ENCODE peak calls at places on chromosomes 3 and 15, in four cellular contexts. S is HCT116, W is K562, K is HepG2. P is an unnamed sample.
A peak's percentile ranks its signal among the peaks of the same experiment; 100 is the strongest.

GRCh38 chr15:72156928-72157327 is 38.7 kb downstream of the SENP8 start:
- DNase-seq in S (no peak), W (no peak), K (no peak), P (no peak)

GRCh38 chr15:79282371-79283251 is at the start of gene ANKRD34C:
- DNase-seq in S (no peak), W (no peak), K (no peak), P (no peak)

GRCh38 chr3:158659454-158660237 is 12.8 kb downstream of the LXN start:
- DNase-seq in S (peak; percentile 33), W (peak; percentile 58), K (peak; percentile 45), P (peak; percentile 46)

GRCh38 chr3:5017953-5018531 is 38.8 kb downstream of the BHLHE40 start:
- DNase-seq in S (no peak), W (peak; percentile 52), K (no peak), P (no peak)

GRCh38 chr3:7630351-7630911 is 769.5 kb downstream of the GRM7 start:
- DNase-seq in S (no peak), W (no peak), K (no peak), P (no peak)

GRCh38 chr3:23576379-23576959 is 229.3 kb upstream of the UBE2E1 start:
- DNase-seq in S (no peak), W (no peak), K (no peak), P (peak; percentile 56)

GRCh38 chr3:139758654-139759291 is 81.0 kb upstream of the NMNAT3 start:
- DNase-seq in S (no peak), W (no peak), K (no peak), P (no peak)

GRCh38 chr15:68256675-68257450 is 20.7 kb upstream of the FEM1B start:
- DNase-seq in S (no peak), W (no peak), K (peak; percentile 56), P (no peak)

GRCh38 chr3:42053476-42053875 is 37.7 kb upstream of the TRAK1 start:
- DNase-seq in S (no peak), W (no peak), K (no peak), P (no peak)

GRCh38 chr15:85766007-85766831 is 28.5 kb downstream of the KLHL25 start:
- DNase-seq in S (no peak), W (no peak), K (no peak), P (no peak)

GRCh38 chr3:120182613-120183524 is 88.6 kb upstream of the GSK3B start:
- DNase-seq in S (peak; percentile 26), W (no peak), K (no peak), P (no peak)

GRCh38 chr15:101063891-101064794 is 145.0 kb downstream of the LRRK1 start:
- DNase-seq in S (no peak), W (no peak), K (peak; percentile 58), P (no peak)

GRCh38 chr3:105780114-105780513 is 88.7 kb downstream of the CBLB start:
- DNase-seq in S (no peak), W (no peak), K (no peak), P (no peak)

GRCh38 chr3:115916866-115917265 is 293.6 kb downstream of the GAP43 start:
- DNase-seq in S (no peak), W (no peak), K (no peak), P (no peak)

GRCh38 chr15:78640527-78640839 is 527 bp downstream of the CHRNB4 start:
- DNase-seq in S (no peak), W (no peak), K (no peak), P (no peak)

GRCh38 chr3:82610236-82610635 is 848.8 kb upstream of the GBE1 start:
- DNase-seq in S (no peak), W (no peak), K (no peak), P (no peak)

GRCh38 chr3:186024210-186024609 is 84.7 kb downstream of the ETV5 start:
- DNase-seq in S (no peak), W (no peak), K (no peak), P (no peak)

GRCh38 chr3:37862219-37862711 is 585 bp downstream of the CTDSPL start:
- DNase-seq in S (no peak), W (peak; percentile 78), K (no peak), P (no peak)

GRCh38 chr3:80285370-80285769 is 517.6 kb upstream of the ROBO1 start:
- DNase-seq in S (no peak), W (no peak), K (no peak), P (no peak)

GRCh38 chr3:146189519-146190173 is 28.7 kb upstream of the PLOD2 start:
- DNase-seq in S (peak; percentile 47), W (peak; percentile 41), K (peak; percentile 49), P (peak; percentile 55)

GRCh38 chr3:49788056-49788455 is 1.7 kb upstream of the IP6K1 start:
- DNase-seq in S (no peak), W (no peak), K (no peak), P (no peak)

GRCh38 chr15:74815121-74815933 is 2.7 kb downstream of the LMAN1L start:
- DNase-seq in S (no peak), W (no peak), K (no peak), P (no peak)

GRCh38 chr15:96693515-96693914 is 363.0 kb downstream of the NR2F2 start:
- DNase-seq in S (no peak), W (no peak), K (no peak), P (no peak)

GRCh38 chr3:59754456-59754855 is 704.6 kb upstream of the CFAP20DC start:
- DNase-seq in S (no peak), W (no peak), K (no peak), P (no peak)

GRCh38 chr15:91469627-91470567 is 369.8 kb downstream of the SV2B start:
- DNase-seq in S (no peak), W (peak; percentile 44), K (no peak), P (no peak)

GRCh38 chr15:29056839-29057450 is 171.2 kb downstream of the APBA2 start:
- DNase-seq in S (no peak), W (no peak), K (no peak), P (no peak)

GRCh38 chr15:73807865-73808264 is 54.7 kb upstream of the INSYN1 start:
- DNase-seq in S (no peak), W (no peak), K (no peak), P (no peak)

GRCh38 chr15:38058596-38059075 is 124.2 kb downstream of the TMCO5A start:
- DNase-seq in S (no peak), W (no peak), K (no peak), P (no peak)

GRCh38 chr3:16174976-16175901 is 759 bp downstream of the GALNT15 start:
- DNase-seq in S (no peak), W (no peak), K (no peak), P (no peak)

GRCh38 chr15:71357357-71357756 is 242.1 kb downstream of the THSD4 start:
- DNase-seq in S (no peak), W (no peak), K (no peak), P (no peak)

GRCh38 chr3:172648736-172649135 is 62.1 kb downstream of the NCEH1 start:
- DNase-seq in S (no peak), W (no peak), K (no peak), P (no peak)

GRCh38 chr15:74901612-74902063 is 5.0 kb downstream of the FAM219B start:
- DNase-seq in S (no peak), W (peak; percentile 76), K (peak; percentile 49), P (peak; percentile 54)

GRCh38 chr15:41730543-41730942 is 43.7 kb upstream of the MAPKBP1 start:
- DNase-seq in S (no peak), W (no peak), K (no peak), P (no peak)

GRCh38 chr15:49215768-49216739 is 46.0 kb downstream of the GALK2 start:
- DNase-seq in S (peak; percentile 16), W (no peak), K (no peak), P (no peak)

DNA sequence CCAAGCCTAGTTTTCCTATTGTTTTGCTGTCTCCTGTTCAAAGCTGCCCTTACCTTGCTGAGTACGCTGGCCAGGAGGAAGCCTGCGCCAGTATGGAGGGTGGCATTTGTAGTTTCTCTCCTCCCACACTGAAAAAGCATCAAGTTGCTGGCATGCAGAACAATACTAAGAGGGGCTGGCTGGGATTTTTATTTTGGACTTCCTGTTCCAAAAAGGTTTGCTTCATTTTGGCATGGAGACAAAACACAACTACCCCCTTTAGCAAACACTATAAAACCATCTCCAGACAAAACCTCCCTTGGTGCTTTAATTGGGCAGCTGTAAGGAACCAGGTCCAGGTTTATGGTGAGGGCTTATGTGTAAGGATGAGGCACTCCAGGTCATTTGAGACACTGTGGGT is 457.6 kb downstream of the PDCD6IP start:
- DNase-seq in S (no peak), W (no peak), K (no peak), P (no peak)
- TF ChIP-seq REST in S (no peak), W (no peak), K (no peak), P (no peak)

DNA sequence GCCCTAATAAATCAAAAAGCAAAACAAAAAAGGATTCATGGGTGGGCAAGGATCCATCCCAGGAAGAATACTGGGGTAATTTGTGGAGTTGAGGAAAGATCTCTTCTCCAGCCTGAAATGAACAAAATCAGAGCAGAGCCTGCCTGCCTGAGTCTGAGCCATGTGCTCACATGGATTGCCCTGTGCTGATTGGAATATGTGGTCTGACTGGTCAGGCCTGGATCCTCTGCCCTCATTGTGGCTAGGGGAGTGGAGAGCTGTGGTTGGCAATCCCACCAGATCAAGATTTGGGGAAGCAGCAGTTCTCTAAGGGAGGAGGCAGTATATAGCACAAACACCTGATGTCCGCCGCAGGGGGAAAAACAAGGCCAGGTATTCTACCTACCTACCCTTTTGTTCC is 6.8 kb upstream of the NUDT16 start:
- DNase-seq in S (no peak), W (no peak), K (no peak), P (no peak)
- TF ChIP-seq TCF7L2 in S (no peak), W (no peak), K (no peak), P (no peak)

GRCh38 chr3:9397911-9398714 is 698 bp downstream of the SETD5 start:
- DNase-seq in S (no peak), W (peak; percentile 50), K (peak; percentile 40), P (no peak)

GRCh38 chr3:9400626-9401025 is 3.2 kb downstream of the SETD5 start:
- DNase-seq in S (no peak), W (no peak), K (no peak), P (no peak)

GRCh38 chr3:9398715-9399708 is 1.6 kb downstream of the SETD5 start:
- DNase-seq in S (no peak), W (no peak), K (peak; percentile 62), P (no peak)

GRCh38 chr3:9401986-9402385 is 4.6 kb downstream of the SETD5 start:
- DNase-seq in S (no peak), W (no peak), K (no peak), P (no peak)

GRCh38 chr3:9399746-9400145 is 2.3 kb downstream of the SETD5 start:
- DNase-seq in S (peak; percentile 26), W (peak; percentile 33), K (peak; percentile 79), P (no peak)
- TF ChIP-seq REST in S (no peak), W (no peak), K (no peak), P (no peak)

DNA sequence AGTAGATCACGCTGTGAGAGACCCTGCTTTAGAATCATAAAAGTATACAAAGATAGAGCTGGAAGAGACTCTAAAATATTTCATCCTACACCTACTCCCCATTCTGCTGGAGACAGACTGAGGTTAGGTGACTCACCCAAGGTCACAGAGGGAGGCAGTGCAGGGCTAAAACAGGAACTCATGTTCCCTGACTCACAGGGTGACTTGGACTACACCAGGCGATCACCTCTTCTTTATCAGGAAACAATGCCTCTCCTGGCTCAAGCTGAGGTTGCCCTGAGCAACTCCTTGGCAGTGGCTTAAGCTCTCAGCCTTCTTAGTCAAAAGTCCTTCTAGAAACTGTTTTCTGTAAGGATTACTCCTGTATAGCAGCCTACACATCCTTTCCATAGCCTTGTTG is 26.4 kb upstream of the TNFAIP8L3 start:
- DNase-seq in S (peak; percentile 82), W (peak; percentile 20), K (peak; percentile 27), P (peak; percentile 86)
- TF ChIP-seq TCF7L2 in S (no peak), W (no peak), K (no peak), P (no peak)

P was measured in Panc1.